ENCODE peak calls at places on chromosomes 1 and 21, in seven cellular contexts. G is esophagus squamous epithelium; V is fibroblast of pulmonary artery; Q is CD4-positive, alpha-beta memory T cell; M is adipocyte; X is heart right ventricle; B is sigmoid colon. O is an unnamed sample.

GRCh38 chr1:68570859-68571258 is 74.0 kb upstream of the DEPDC1 start:
- DNase-seq in G (no peak), V (peak), Q (no peak), M (peak), X (no peak), B (no peak), O (no peak)

GRCh38 chr1:12620142-12620865 is 2.3 kb upstream of the DHRS3 start:
- DNase-seq in G (no peak), V (no peak), Q (peak), M (no peak), X (no peak), B (no peak), O (no peak)

GRCh38 chr1:20689645-20690056 is 28.2 kb downstream of the KIF17 start:
- DNase-seq in G (no peak), V (no peak), Q (no peak), M (no peak), X (no peak), B (no peak), O (peak)

GRCh38 chr1:40606160-40606559 is 59.3 kb downstream of the RIMS3 start:
- DNase-seq in G (no peak), V (no peak), Q (no peak), M (no peak), X (no peak), B (no peak), O (no peak)

GRCh38 chr1:150968491-150968890 is 6.1 kb downstream of the CERS2 start:
- DNase-seq in G (no peak), V (no peak), Q (no peak), M (no peak), X (no peak), B (peak), O (no peak)

GRCh38 chr1:15180945-15181523 is 27.5 kb downstream of the TMEM51 start:
- DNase-seq in G (no peak), V (no peak), Q (no peak), M (no peak), X (no peak), B (no peak), O (no peak)

GRCh38 chr1:7026188-7026587 is 240.9 kb downstream of the CAMTA1 start:
- DNase-seq in G (no peak), V (no peak), Q (no peak), M (no peak), X (no peak), B (no peak), O (no peak)

GRCh38 chr1:214727274-214727673 is 124.3 kb downstream of the CENPF start:
- DNase-seq in G (no peak), V (no peak), Q (no peak), M (no peak), X (no peak), B (no peak), O (no peak)

GRCh38 chr1:192489748-192490147 is 85.8 kb upstream of the RGS1 start:
- DNase-seq in G (no peak), V (peak), Q (peak), M (peak), X (no peak), B (peak), O (no peak)

GRCh38 chr1:243233908-243234307 is 21.2 kb downstream of the CEP170 start:
- DNase-seq in G (no peak), V (peak), Q (no peak), M (peak), X (no peak), B (no peak), O (no peak)

GRCh38 chr21:25179116-25179515 is 428.2 kb downstream of the MRPL39 start:
- DNase-seq in G (no peak), V (peak), Q (no peak), M (no peak), X (no peak), B (no peak), O (no peak)

GRCh38 chr1:226644541-226645176 is 94.4 kb downstream of the ITPKB start:
- DNase-seq in G (no peak), V (no peak), Q (no peak), M (no peak), X (no peak), B (peak), O (no peak)

GRCh38 chr1:20446796-20447195 is 39.2 kb downstream of the CAMK2N1 start:
- DNase-seq in G (no peak), V (peak), Q (no peak), M (no peak), X (no peak), B (no peak), O (no peak)

GRCh38 chr1:173128737-173129136 is 78.0 kb upstream of the TNFSF18 start:
- DNase-seq in G (no peak), V (no peak), Q (no peak), M (no peak), X (no peak), B (no peak), O (no peak)

GRCh38 chr21:45698493-45698947 is 55.0 kb downstream of the PCBP3 start:
- DNase-seq in G (no peak), V (peak), Q (no peak), M (peak), X (peak), B (peak), O (peak)

GRCh38 chr1:24713176-24713575 is 32.1 kb upstream of the CLIC4 start:
- DNase-seq in G (no peak), V (no peak), Q (no peak), M (no peak), X (no peak), B (no peak), O (no peak)

GRCh38 chr1:226550671-226551041 is 2.1 kb downstream of the STUM start:
- DNase-seq in G (no peak), V (no peak), Q (no peak), M (no peak), X (no peak), B (no peak), O (no peak)

GRCh38 chr1:24909388-24909898 is 20.6 kb downstream of the RUNX3 start:
- DNase-seq in G (no peak), V (peak), Q (no peak), M (peak), X (peak), B (no peak), O (no peak)

GRCh38 chr1:74396942-74397341 is 115.5 kb downstream of the LRRC53 start:
- DNase-seq in G (no peak), V (peak), Q (no peak), M (no peak), X (peak), B (no peak), O (peak)

GRCh38 chr1:226041419-226041818 is 21.1 kb upstream of the H3-3A start:
- DNase-seq in G (no peak), V (no peak), Q (no peak), M (no peak), X (no peak), B (no peak), O (no peak)

GRCh38 chr1:234710381-234710780 is 100.4 kb upstream of the IRF2BP2 start:
- DNase-seq in G (no peak), V (no peak), Q (no peak), M (no peak), X (no peak), B (peak), O (no peak)
- H3K4me3 ChIP-seq in G (no peak), V (no peak), Q (no peak), M (no peak), X (no peak), B (no peak), O (no peak)

DNA sequence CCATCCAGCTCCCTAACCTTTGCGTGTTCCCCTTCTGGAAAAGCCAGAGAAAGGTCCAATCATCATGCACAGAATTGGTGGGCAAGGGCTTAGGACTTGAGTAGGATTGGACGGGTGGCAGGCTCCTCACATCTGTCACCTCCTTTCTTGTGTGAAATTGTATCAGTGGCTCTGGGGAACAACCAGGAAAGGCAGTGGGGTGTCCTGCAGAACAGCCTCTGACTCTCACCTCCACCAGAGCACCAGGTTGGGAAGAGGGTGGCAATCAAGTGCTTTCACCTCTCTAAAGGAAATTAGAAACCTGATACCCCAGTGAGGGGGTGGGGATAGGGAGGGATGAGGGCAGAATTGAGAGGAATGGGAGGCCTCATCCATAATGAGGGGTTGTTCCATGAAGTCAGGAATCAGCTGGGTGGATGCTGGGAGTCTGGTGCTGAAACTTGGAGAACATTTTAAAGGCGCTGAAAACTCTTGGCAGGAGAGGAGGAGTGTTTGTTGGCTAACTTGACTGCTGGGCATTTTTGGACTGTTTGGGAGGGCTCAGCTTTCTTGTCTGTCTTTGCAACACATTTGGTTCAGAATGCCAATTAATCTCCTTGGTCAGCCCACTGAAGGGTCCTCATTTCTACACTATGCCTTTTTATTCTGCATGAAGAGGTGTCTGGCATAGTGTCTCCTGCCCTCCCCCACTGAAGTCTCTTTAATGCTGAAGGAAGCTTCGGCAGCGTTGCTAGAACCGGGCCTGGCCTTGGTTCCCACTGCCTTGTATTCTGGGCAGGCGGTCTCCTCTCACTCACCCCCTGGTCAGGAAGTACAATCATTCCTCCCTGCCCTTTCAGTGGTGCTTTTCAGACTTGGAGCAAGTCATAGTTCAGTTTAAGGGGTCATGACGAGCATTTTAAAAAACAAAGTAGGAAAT is 2.1 kb downstream of the PHGDH start:
- DNase-seq in G (no peak), V (peak), Q (no peak), M (peak), X (no peak), B (no peak), O (no peak)
- H3K4me3 ChIP-seq in G (no peak), V (peak), Q (no peak), M (peak), X (peak), B (no peak), O (no peak)

DNA sequence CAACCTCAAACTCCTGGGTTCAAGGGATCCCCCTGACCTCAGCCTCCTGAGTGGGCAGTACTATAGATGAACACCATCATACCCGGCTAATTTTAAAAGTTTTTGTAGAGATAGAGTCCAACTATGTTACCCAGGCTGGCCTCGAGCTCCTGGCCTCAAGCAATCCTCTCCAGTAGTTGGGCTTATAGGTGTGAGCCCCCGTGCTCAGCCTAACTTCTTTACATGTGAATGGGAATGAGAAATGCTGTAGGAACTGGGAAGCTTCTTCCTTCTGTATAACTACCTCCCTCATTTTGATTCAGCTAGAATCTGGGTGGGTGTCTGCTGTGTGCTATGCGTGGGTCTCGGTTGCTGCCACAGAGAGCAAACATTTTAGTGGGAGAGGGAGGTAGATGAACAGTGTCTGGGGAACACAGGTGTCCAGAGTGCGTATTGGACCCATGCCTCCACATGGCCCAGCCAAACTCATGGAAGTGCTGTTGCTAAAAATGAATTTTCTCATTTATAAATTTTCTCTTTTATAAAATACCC is 150.6 kb downstream of the NOS1AP start:
- DNase-seq in G (no peak), V (no peak), Q (no peak), M (no peak), X (no peak), B (no peak), O (no peak)
- H3K4me3 ChIP-seq in G (no peak), V (no peak), Q (no peak), M (no peak), X (no peak), B (no peak), O (no peak)

GRCh38 chr1:1429671-1430073 is 5.8 kb upstream of the VWA1 start:
- DNase-seq in G (no peak), V (peak), Q (no peak), M (no peak), X (no peak), B (no peak), O (no peak)
- H3K4me3 ChIP-seq in G (no peak), V (no peak), Q (no peak), M (no peak), X (peak), B (no peak), O (no peak)

DNA sequence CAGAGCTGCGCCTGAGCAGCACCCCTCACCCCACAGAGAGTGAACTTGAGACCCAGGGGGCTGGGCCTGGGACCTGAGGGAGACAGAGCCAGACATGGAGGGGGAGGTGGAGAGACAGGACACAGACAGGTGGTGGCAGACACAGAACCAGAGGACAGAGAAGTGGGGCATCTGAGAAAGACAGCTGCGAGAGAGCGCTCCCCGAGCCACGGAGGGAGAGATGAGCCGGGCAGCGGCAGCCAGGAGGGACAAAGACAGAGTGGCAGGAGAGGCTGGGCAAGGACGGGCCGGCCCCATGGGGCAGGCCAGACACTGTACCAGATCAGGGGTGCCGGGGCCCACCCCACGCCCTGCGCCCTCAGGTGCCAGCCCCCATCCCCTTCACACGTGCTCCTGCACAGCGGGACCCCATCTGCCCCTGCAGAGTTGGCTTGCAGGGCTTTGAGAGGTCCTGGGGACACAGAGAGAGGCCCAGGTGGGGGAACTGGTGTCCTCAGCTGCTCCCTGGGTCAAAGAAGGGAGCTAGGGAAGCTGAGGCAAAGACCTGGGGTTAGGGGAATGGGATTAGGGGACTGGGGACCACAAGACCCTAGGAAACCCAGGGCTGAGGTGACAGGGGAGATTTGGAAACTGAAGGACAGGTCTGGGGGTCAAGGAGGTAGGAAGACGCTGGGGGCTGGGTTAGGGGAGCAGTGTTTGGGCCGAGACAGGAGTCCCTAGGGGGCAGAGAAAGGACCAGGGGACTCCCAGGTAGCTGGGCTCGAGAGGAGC is 683 bp downstream of the FNDC5 start:
- DNase-seq in G (no peak), V (no peak), Q (no peak), M (no peak), X (no peak), B (no peak), O (no peak)
- H3K4me3 ChIP-seq in G (peak), V (peak), Q (no peak), M (no peak), X (peak), B (peak), O (no peak)

GRCh38 chr1:114219247-114219872 is 65.7 kb upstream of the SYT6 start:
- DNase-seq in G (no peak), V (peak), Q (no peak), M (peak), X (no peak), B (no peak), O (no peak)
- H3K4me3 ChIP-seq in G (no peak), V (peak), Q (no peak), M (peak), X (peak), B (peak), O (no peak)

GRCh38 chr1:87684786-87685185 is 356.1 kb downstream of the LMO4 start:
- DNase-seq in G (no peak), V (peak), Q (no peak), M (peak), X (peak), B (no peak), O (peak)
- H3K4me3 ChIP-seq in G (peak), V (peak), Q (no peak), M (peak), X (peak), B (peak), O (no peak)

GRCh38 chr1:2232916-2233438 is 4.9 kb downstream of the SKI start:
- DNase-seq in G (no peak), V (peak), Q (no peak), M (no peak), X (no peak), B (no peak), O (no peak)
- H3K4me3 ChIP-seq in G (peak), V (peak), Q (peak), M (peak), X (peak), B (peak), O (no peak)

GRCh38 chr1:48016526-48016925 is 19.3 kb upstream of the TRABD2B start:
- DNase-seq in G (no peak), V (no peak), Q (no peak), M (no peak), X (no peak), B (no peak), O (no peak)

GRCh38 chr1:48019714-48020315 is 22.6 kb upstream of the TRABD2B start:
- DNase-seq in G (no peak), V (peak), Q (no peak), M (peak), X (peak), B (peak), O (peak)

GRCh38 chr1:48018799-48019198 is 21.6 kb upstream of the TRABD2B start:
- DNase-seq in G (no peak), V (no peak), Q (no peak), M (no peak), X (no peak), B (no peak), O (no peak)

GRCh38 chr1:48021792-48022191 is 24.6 kb upstream of the TRABD2B start:
- DNase-seq in G (no peak), V (no peak), Q (no peak), M (no peak), X (no peak), B (no peak), O (no peak)

GRCh38 chr1:48017716-48018115 is 20.5 kb upstream of the TRABD2B start:
- DNase-seq in G (no peak), V (peak), Q (no peak), M (no peak), X (no peak), B (no peak), O (no peak)
- H3K4me3 ChIP-seq in G (no peak), V (no peak), Q (no peak), M (no peak), X (no peak), B (no peak), O (no peak)

GRCh38 chr1:16226129-16226494 is 10.9 kb downstream of the CPLANE2 start:
- DNase-seq in G (no peak), V (no peak), Q (no peak), M (no peak), X (no peak), B (no peak), O (no peak)
- H3K4me3 ChIP-seq in G (no peak), V (no peak), Q (no peak), M (no peak), X (peak), B (no peak), O (no peak)

O was measured in heart left ventricle.